ENCODE peak calls at places on chromosomes 3 and 15, in five cellular contexts. One of them, this sample, is unnamed.

GRCh38 chr3:64209866-64210609 is 15.2 kb downstream of the PRICKLE2 start:
- DNase-seq in HFFc6: no peak
- DNase-seq in adrenal gland: peak
- DNase-seq in COR-L47: no peak
- DNase-seq in endothelial cell: no peak
- DNase-seq in this sample: peak

GRCh38 chr15:87518957-87519356 is 737.6 kb downstream of the NTRK3 start:
- DNase-seq in endothelial cell: no peak
- DNase-seq in adrenal gland: no peak
- DNase-seq in HFFc6: no peak
- DNase-seq in COR-L47: no peak
- DNase-seq in this sample: no peak

GRCh38 chr15:59642351-59642750 is 15.0 kb downstream of the GTF2A2 start:
- DNase-seq in endothelial cell: no peak
- DNase-seq in HFFc6: no peak
- DNase-seq in COR-L47: no peak
- DNase-seq in adrenal gland: no peak
- DNase-seq in this sample: no peak

GRCh38 chr3:185781759-185782158 is 43.1 kb downstream of the IGF2BP2 start:
- DNase-seq in COR-L47: no peak
- DNase-seq in endothelial cell: no peak
- DNase-seq in adrenal gland: no peak
- DNase-seq in HFFc6: peak
- DNase-seq in this sample: no peak

GRCh38 chr3:14235003-14235876 is 56.6 kb downstream of the LSM3 start:
- DNase-seq in HFFc6: no peak
- DNase-seq in adrenal gland: peak
- DNase-seq in COR-L47: no peak
- DNase-seq in endothelial cell: no peak
- DNase-seq in this sample: no peak

GRCh38 chr15:89494941-89495637 is 1.3 kb downstream of the RHCG start:
- DNase-seq in HFFc6: no peak
- DNase-seq in endothelial cell: peak
- DNase-seq in COR-L47: no peak
- DNase-seq in adrenal gland: no peak
- DNase-seq in this sample: no peak

GRCh38 chr15:57518779-57519410 is 72.8 kb upstream of the MYZAP start:
- DNase-seq in adrenal gland: no peak
- DNase-seq in COR-L47: no peak
- DNase-seq in endothelial cell: no peak
- DNase-seq in HFFc6: no peak
- DNase-seq in this sample: no peak

GRCh38 chr3:11288786-11289637 is 16.8 kb downstream of the ATG7 start:
- DNase-seq in adrenal gland: peak
- DNase-seq in endothelial cell: no peak
- DNase-seq in COR-L47: no peak
- DNase-seq in HFFc6: peak
- DNase-seq in this sample: no peak

GRCh38 chr3:129399895-129400357 is 28.5 kb downstream of the EFCAB12 start:
- DNase-seq in endothelial cell: no peak
- DNase-seq in adrenal gland: no peak
- DNase-seq in HFFc6: peak
- DNase-seq in COR-L47: no peak
- DNase-seq in this sample: no peak

GRCh38 chr3:71512000-71512399 is 71.5 kb downstream of the FOXP1 start:
- DNase-seq in HFFc6: no peak
- DNase-seq in adrenal gland: no peak
- DNase-seq in endothelial cell: no peak
- DNase-seq in COR-L47: no peak
- DNase-seq in this sample: no peak

GRCh38 chr3:46707601-46708011 is 6.4 kb downstream of the TMIE start:
- DNase-seq in COR-L47: no peak
- DNase-seq in adrenal gland: no peak
- DNase-seq in HFFc6: no peak
- DNase-seq in endothelial cell: no peak
- DNase-seq in this sample: no peak

GRCh38 chr15:92681141-92681622 is 25.6 kb upstream of the FAM174B start:
- DNase-seq in adrenal gland: no peak
- DNase-seq in endothelial cell: no peak
- DNase-seq in COR-L47: no peak
- DNase-seq in HFFc6: peak
- DNase-seq in this sample: no peak

GRCh38 chr3:43161684-43162512 is 56.0 kb upstream of the POMGNT2 start:
- DNase-seq in HFFc6: peak
- DNase-seq in adrenal gland: no peak
- DNase-seq in COR-L47: no peak
- DNase-seq in endothelial cell: no peak
- DNase-seq in this sample: no peak

GRCh38 chr3:13419356-13420050 is 619 bp downstream of the NUP210 start:
- DNase-seq in endothelial cell: peak
- DNase-seq in HFFc6: no peak
- DNase-seq in COR-L47: no peak
- DNase-seq in adrenal gland: peak
- DNase-seq in this sample: peak

GRCh38 chr3:70856414-70857162 is 544.1 kb upstream of the MDFIC2 start:
- DNase-seq in HFFc6: peak
- DNase-seq in adrenal gland: no peak
- DNase-seq in endothelial cell: no peak
- DNase-seq in COR-L47: no peak
- DNase-seq in this sample: no peak

GRCh38 chr15:95995375-95996168 is 334.9 kb upstream of the NR2F2 start:
- DNase-seq in HFFc6: no peak
- DNase-seq in COR-L47: no peak
- DNase-seq in endothelial cell: no peak
- DNase-seq in adrenal gland: no peak
- DNase-seq in this sample: no peak

GRCh38 chr15:36499751-36500389 is 79.6 kb upstream of the CDIN1 start:
- DNase-seq in adrenal gland: no peak
- DNase-seq in COR-L47: no peak
- DNase-seq in HFFc6: no peak
- DNase-seq in endothelial cell: no peak
- DNase-seq in this sample: no peak

GRCh38 chr3:169454823-169455222 is 208.7 kb downstream of the MECOM start:
- DNase-seq in adrenal gland: no peak
- DNase-seq in HFFc6: peak
- DNase-seq in endothelial cell: no peak
- DNase-seq in COR-L47: no peak
- DNase-seq in this sample: no peak

GRCh38 chr3:23312866-23313265 is 109.7 kb downstream of the UBE2E2 start:
- DNase-seq in COR-L47: no peak
- DNase-seq in HFFc6: no peak
- DNase-seq in adrenal gland: no peak
- DNase-seq in endothelial cell: no peak
- DNase-seq in this sample: no peak

GRCh38 chr3:139780603-139781002 is 102.8 kb upstream of the NMNAT3 start:
- DNase-seq in endothelial cell: no peak
- DNase-seq in adrenal gland: peak
- DNase-seq in COR-L47: no peak
- DNase-seq in HFFc6: no peak
- DNase-seq in this sample: no peak

GRCh38 chr3:185089343-185089742 is 63.5 kb downstream of the C3orf70 start:
- DNase-seq in COR-L47: no peak
- DNase-seq in HFFc6: peak
- DNase-seq in adrenal gland: no peak
- DNase-seq in endothelial cell: no peak
- DNase-seq in this sample: no peak

GRCh38 chr3:34882764-34883163 is 756.6 kb upstream of the ARPP21 start:
- DNase-seq in adrenal gland: no peak
- DNase-seq in endothelial cell: peak
- DNase-seq in HFFc6: no peak
- DNase-seq in COR-L47: peak
- DNase-seq in this sample: no peak

GRCh38 chr15:96789999-96790398 is 459.5 kb downstream of the NR2F2 start:
- DNase-seq in endothelial cell: no peak
- DNase-seq in HFFc6: no peak
- DNase-seq in adrenal gland: no peak
- DNase-seq in COR-L47: no peak
- DNase-seq in this sample: no peak